ENCODE peak calls at places on chromosome 1, in seven cellular contexts. One of them, this sample, is unnamed.

GRCh38 chr1:194658090-194658439 is 1471.7 kb upstream of the B3GALT2 start:
- DNase-seq in GM04503: no peak
- DNase-seq in heart left ventricle: no peak
- DNase-seq in GM13976: no peak
- DNase-seq in NCI-H1092: no peak
- DNase-seq in hypothalamus: no peak
- DNase-seq in AG10803: no peak
- DNase-seq in this sample: peak

GRCh38 chr1:212401838-212402582 is 12.7 kb downstream of the PACC1 start:
- DNase-seq in GM04503: peak
- DNase-seq in heart left ventricle: no peak
- DNase-seq in GM13976: no peak
- DNase-seq in NCI-H1092: no peak
- DNase-seq in hypothalamus: no peak
- DNase-seq in AG10803: peak
- DNase-seq in this sample: no peak

GRCh38 chr1:36529762-36530260 is 47.1 kb upstream of the CSF3R start:
- DNase-seq in GM04503: no peak
- DNase-seq in heart left ventricle: no peak
- DNase-seq in GM13976: no peak
- DNase-seq in NCI-H1092: no peak
- DNase-seq in hypothalamus: no peak
- DNase-seq in AG10803: no peak
- DNase-seq in this sample: no peak

GRCh38 chr1:19032413-19032695 is 75.9 kb upstream of the IFFO2 start:
- DNase-seq in GM04503: no peak
- DNase-seq in heart left ventricle: no peak
- DNase-seq in GM13976: no peak
- DNase-seq in NCI-H1092: no peak
- DNase-seq in hypothalamus: no peak
- DNase-seq in AG10803: no peak
- DNase-seq in this sample: no peak

GRCh38 chr1:35177237-35177786 is 15.6 kb downstream of the SFPQ start:
- DNase-seq in GM04503: no peak
- DNase-seq in heart left ventricle: no peak
- DNase-seq in GM13976: no peak
- DNase-seq in NCI-H1092: no peak
- DNase-seq in hypothalamus: no peak
- DNase-seq in AG10803: no peak
- DNase-seq in this sample: no peak

GRCh38 chr1:217907504-217907903 is 276.4 kb downstream of the SPATA17 start:
- DNase-seq in GM04503: peak
- DNase-seq in heart left ventricle: no peak
- DNase-seq in GM13976: no peak
- DNase-seq in NCI-H1092: no peak
- DNase-seq in hypothalamus: no peak
- DNase-seq in AG10803: no peak
- DNase-seq in this sample: peak

GRCh38 chr1:49298304-49298703 is 521.6 kb upstream of the BEND5 start:
- DNase-seq in GM04503: no peak
- DNase-seq in heart left ventricle: no peak
- DNase-seq in GM13976: no peak
- DNase-seq in NCI-H1092: no peak
- DNase-seq in hypothalamus: no peak
- DNase-seq in AG10803: peak
- DNase-seq in this sample: no peak

GRCh38 chr1:32701951-32702598 is 495 bp downstream of the SYNC start:
- DNase-seq in GM04503: no peak
- DNase-seq in heart left ventricle: peak
- DNase-seq in GM13976: no peak
- DNase-seq in NCI-H1092: peak
- DNase-seq in hypothalamus: no peak
- DNase-seq in AG10803: peak
- DNase-seq in this sample: no peak

GRCh38 chr1:18182518-18183160 is 75.0 kb downstream of the IGSF21 start:
- DNase-seq in GM04503: no peak
- DNase-seq in heart left ventricle: peak
- DNase-seq in GM13976: no peak
- DNase-seq in NCI-H1092: peak
- DNase-seq in hypothalamus: no peak
- DNase-seq in AG10803: peak
- DNase-seq in this sample: no peak

GRCh38 chr1:58784758-58785423 is 1.0 kb upstream of the JUN start:
- DNase-seq in GM04503: peak
- DNase-seq in heart left ventricle: peak
- DNase-seq in GM13976: peak
- DNase-seq in NCI-H1092: peak
- DNase-seq in hypothalamus: peak
- DNase-seq in AG10803: peak
- DNase-seq in this sample: peak

This sample was measured in SW480.